ENCODE peak calls at places on chromosome 20, in six cellular contexts. One of them, this sample, is unnamed. For H3K27me3, the result is how much of the 10 kb centered on the place peaks cover.

GRCh38 chr20:63566395-63567131 is 7.5 kb downstream of the HELZ2 start:
- DNase-seq in GM12878: no peak
- DNase-seq in HCT116: no peak
- DNase-seq in K562: no peak
- DNase-seq in H1: no peak
- DNase-seq in HepG2: no peak
- DNase-seq in this sample: no peak

GRCh38 chr20:47687095-47687987 is 97.9 kb downstream of the SULF2 start:
- DNase-seq in GM12878: no peak
- DNase-seq in HCT116: no peak
- DNase-seq in K562: no peak
- DNase-seq in H1: no peak
- DNase-seq in HepG2: no peak
- DNase-seq in this sample: no peak

GRCh38 chr20:62815066-62815991 is 1.5 kb upstream of the COL9A3 start:
- DNase-seq in GM12878: no peak
- DNase-seq in HCT116: no peak
- DNase-seq in K562: peak
- DNase-seq in H1: peak
- DNase-seq in HepG2: peak
- DNase-seq in this sample: no peak

GRCh38 chr20:62367136-62367482 is at the start of gene LAMA5:
- DNase-seq in GM12878: no peak
- DNase-seq in HCT116: no peak
- DNase-seq in K562: peak
- DNase-seq in H1: no peak
- DNase-seq in HepG2: peak
- DNase-seq in this sample: no peak

GRCh38 chr20:56447227-56447626 is 21.2 kb upstream of the RTF2 start:
- DNase-seq in GM12878: no peak
- DNase-seq in HCT116: no peak
- DNase-seq in K562: no peak
- DNase-seq in H1: no peak
- DNase-seq in HepG2: no peak
- DNase-seq in this sample: no peak

GRCh38 chr20:8152847-8153246 is 20.8 kb downstream of the PLCB1 start:
- DNase-seq in GM12878: no peak
- DNase-seq in HCT116: no peak
- DNase-seq in K562: no peak
- DNase-seq in H1: no peak
- DNase-seq in HepG2: no peak
- DNase-seq in this sample: no peak

GRCh38 chr20:50708845-50709555 is 17.7 kb upstream of the RIPOR3 start:
- DNase-seq in GM12878: no peak
- DNase-seq in HCT116: no peak
- DNase-seq in K562: no peak
- DNase-seq in H1: no peak
- DNase-seq in HepG2: no peak
- DNase-seq in this sample: no peak

GRCh38 chr20:45029884-45030283 is 63.6 kb downstream of the STK4 start:
- DNase-seq in GM12878: no peak
- DNase-seq in HCT116: no peak
- DNase-seq in K562: no peak
- DNase-seq in H1: no peak
- DNase-seq in HepG2: no peak
- DNase-seq in this sample: no peak

GRCh38 chr20:14235355-14235754 is 102.1 kb downstream of the FLRT3 start:
- DNase-seq in GM12878: no peak
- DNase-seq in HCT116: no peak
- DNase-seq in K562: no peak
- DNase-seq in H1: no peak
- DNase-seq in HepG2: no peak
- DNase-seq in this sample: no peak

GRCh38 chr20:45791668-45792512 is at the start of the genes DNTTIP1 and WFDC3:
- DNase-seq in GM12878: peak
- DNase-seq in HCT116: peak
- DNase-seq in K562: peak
- DNase-seq in H1: peak
- DNase-seq in HepG2: peak
- DNase-seq in this sample: peak

GRCh38 chr20:1893721-1894470 is 1.3 kb upstream of the SIRPA start:
- DNase-seq in GM12878: no peak
- DNase-seq in HCT116: peak
- DNase-seq in K562: no peak
- DNase-seq in H1: peak
- DNase-seq in HepG2: peak
- DNase-seq in this sample: peak

GRCh38 chr20:11845311-11845710 is 72.4 kb upstream of the BTBD3 start:
- DNase-seq in GM12878: no peak
- DNase-seq in HCT116: no peak
- DNase-seq in K562: no peak
- DNase-seq in H1: no peak
- DNase-seq in HepG2: no peak
- DNase-seq in this sample: no peak

GRCh38 chr20:4415281-4415680 is 306.4 kb upstream of the PRND start:
- DNase-seq in GM12878: no peak
- DNase-seq in HCT116: no peak
- DNase-seq in K562: no peak
- DNase-seq in H1: peak
- DNase-seq in HepG2: no peak
- DNase-seq in this sample: no peak

GRCh38 chr20:20267685-20268429 is 100.0 kb upstream of the INSM1 start:
- DNase-seq in GM12878: no peak
- DNase-seq in HCT116: no peak
- DNase-seq in K562: no peak
- DNase-seq in H1: no peak
- DNase-seq in HepG2: no peak
- DNase-seq in this sample: no peak

GRCh38 chr20:49344975-49345374 is 67.1 kb upstream of the ZNFX1 start:
- DNase-seq in GM12878: no peak
- DNase-seq in HCT116: no peak
- DNase-seq in K562: no peak
- DNase-seq in H1: no peak
- DNase-seq in HepG2: no peak
- DNase-seq in this sample: no peak

GRCh38 chr20:58981564-58982364 is 708 bp downstream of the NELFCD start:
- DNase-seq in GM12878: no peak
- DNase-seq in HCT116: no peak
- DNase-seq in K562: peak
- DNase-seq in H1: peak
- DNase-seq in HepG2: peak
- DNase-seq in this sample: no peak

GRCh38 chr20:33791959-33792597 is 19.1 kb upstream of the CHMP4B start:
- DNase-seq in GM12878: no peak
- DNase-seq in HCT116: no peak
- DNase-seq in K562: peak
- DNase-seq in H1: peak
- DNase-seq in HepG2: peak
- DNase-seq in this sample: no peak

GRCh38 chr20:13838664-13839063 is 53.8 kb downstream of the NDUFAF5 start:
- DNase-seq in GM12878: no peak
- DNase-seq in HCT116: no peak
- DNase-seq in K562: no peak
- DNase-seq in H1: no peak
- DNase-seq in HepG2: no peak
- DNase-seq in this sample: no peak

GRCh38 chr20:62143118-62143975 is at the start of the genes PSMA7 and SS18L1:
- DNase-seq in GM12878: no peak
- DNase-seq in HCT116: peak
- DNase-seq in K562: peak
- DNase-seq in H1: peak
- DNase-seq in HepG2: peak
- DNase-seq in this sample: peak

GRCh38 chr20:32507998-32508774 is 76.9 kb downstream of the NOL4L start:
- DNase-seq in GM12878: no peak
- DNase-seq in HCT116: no peak
- DNase-seq in K562: no peak
- DNase-seq in H1: no peak
- DNase-seq in HepG2: no peak
- DNase-seq in this sample: no peak

GRCh38 chr20:32508775-32509119 is 76.4 kb downstream of the NOL4L start:
- DNase-seq in GM12878: no peak
- DNase-seq in HCT116: no peak
- DNase-seq in K562: no peak
- DNase-seq in H1: no peak
- DNase-seq in HepG2: no peak
- DNase-seq in this sample: no peak

GRCh38 chr20:32510120-32510600 is 75.0 kb downstream of the NOL4L start:
- DNase-seq in GM12878: no peak
- DNase-seq in HCT116: no peak
- DNase-seq in K562: no peak
- DNase-seq in H1: no peak
- DNase-seq in HepG2: no peak
- DNase-seq in this sample: no peak

GRCh38 chr20:32510601-32511357 is 74.4 kb downstream of the NOL4L start:
- DNase-seq in GM12878: no peak
- DNase-seq in HCT116: no peak
- DNase-seq in K562: peak
- DNase-seq in H1: no peak
- DNase-seq in HepG2: peak
- DNase-seq in this sample: no peak

DNA sequence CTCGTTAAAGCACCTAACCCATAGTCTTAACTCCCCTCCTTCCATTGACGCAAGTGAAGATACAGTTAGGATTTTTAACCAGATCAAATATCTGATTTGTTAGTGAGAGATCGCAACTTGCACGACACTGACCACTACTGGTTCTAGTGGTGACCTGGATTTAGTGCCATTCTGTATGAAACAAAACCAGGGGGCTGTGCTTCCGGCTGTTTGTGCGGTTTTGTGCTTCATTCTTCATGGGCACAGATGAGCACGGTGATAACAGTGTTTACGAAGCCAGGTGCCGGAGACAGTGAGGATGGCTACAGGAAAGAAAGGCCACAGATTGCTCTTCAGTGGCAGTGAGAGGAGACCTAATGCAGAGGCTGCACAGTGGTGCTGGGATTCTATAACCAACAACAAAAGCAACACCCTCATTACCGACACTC is 75.5 kb downstream of the NOL4L start:
- DNase-seq in GM12878: no peak
- DNase-seq in HCT116: no peak
- DNase-seq in K562: no peak
- DNase-seq in H1: no peak
- DNase-seq in HepG2: peak
- DNase-seq in this sample: no peak
- TF ChIP-seq ZNF274 in GM12878: no peak
- TF ChIP-seq ZNF274 in HCT116: no peak
- TF ChIP-seq ZNF274 in K562: no peak
- TF ChIP-seq ZNF274 in H1: no peak
- TF ChIP-seq ZNF274 in HepG2: peak
- TF ChIP-seq ZNF274 in this sample: no peak

GRCh38 chr20:41249781-41250281 is 67.7 kb downstream of the ZHX3 start:
- DNase-seq in GM12878: no peak
- DNase-seq in HCT116: no peak
- DNase-seq in K562: peak
- DNase-seq in H1: peak
- DNase-seq in HepG2: peak
- DNase-seq in this sample: peak
- TF ChIP-seq YY1 in GM12878: no peak
- TF ChIP-seq YY1 in HCT116: no peak
- TF ChIP-seq YY1 in K562: no peak
- TF ChIP-seq YY1 in H1: no peak
- TF ChIP-seq YY1 in HepG2: no peak
- TF ChIP-seq YY1 in this sample: no peak

DNA sequence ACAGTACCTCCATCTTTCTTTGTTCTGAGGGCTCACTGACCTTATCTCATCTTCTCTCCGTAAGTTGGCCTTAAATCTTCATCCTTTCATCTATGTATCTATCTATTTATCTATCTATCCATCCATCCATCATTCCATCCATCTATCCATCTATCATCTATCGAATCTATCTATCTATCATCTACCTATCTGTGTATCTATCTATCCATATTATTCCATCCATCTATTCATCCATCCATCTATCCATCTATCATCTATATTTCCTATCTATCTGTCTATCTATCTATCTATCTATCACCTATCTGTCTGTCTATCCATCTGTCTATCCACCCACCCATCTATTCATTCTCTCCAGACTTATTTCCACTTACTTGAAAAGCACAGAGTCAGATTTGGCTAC is 147.3 kb upstream of the PMEPA1 start:
- DNase-seq in GM12878: no peak
- DNase-seq in HCT116: no peak
- DNase-seq in K562: no peak
- DNase-seq in H1: no peak
- DNase-seq in HepG2: no peak
- DNase-seq in this sample: no peak
- H3K27me3 ChIP-seq in GM12878: under half
- H3K27me3 ChIP-seq in HCT116: half or more
- H3K27me3 ChIP-seq in K562: under half
- H3K27me3 ChIP-seq in H1: under half
- H3K27me3 ChIP-seq in HepG2: under half
- H3K27me3 ChIP-seq in this sample: under half

GRCh38 chr20:25136643-25137559 is 55.0 kb upstream of the VSX1 start:
- DNase-seq in GM12878: no peak
- DNase-seq in HCT116: peak
- DNase-seq in K562: no peak
- DNase-seq in H1: no peak
- DNase-seq in HepG2: no peak
- DNase-seq in this sample: no peak
- TF ChIP-seq ZNF274 in GM12878: no peak
- TF ChIP-seq ZNF274 in HCT116: no peak
- TF ChIP-seq ZNF274 in K562: no peak
- TF ChIP-seq ZNF274 in H1: no peak
- TF ChIP-seq ZNF274 in HepG2: no peak
- TF ChIP-seq ZNF274 in this sample: no peak